ENCODE peak calls at places on chromosomes 13 and 19, in five cellular contexts. F is choroid plexus epithelial cell, I is uterus, C is RWPE2, O is lower leg skin. T is an unnamed sample.

GRCh38 chr19:7657047-7657779 is 11.6 kb upstream of the RETN start:
- DNase-seq in F (no peak), C (no peak), I (no peak), O (no peak), T (no peak)

GRCh38 chr19:29016353-29016752 is 196.6 kb downstream of the UQCRFS1 start:
- DNase-seq in F (no peak), O (no peak), I (no peak), C (no peak), T (no peak)

GRCh38 chr19:53076984-53077383 is 26.2 kb downstream of the ZNF160 start:
- DNase-seq in F (peak; percentile 88), O (no peak), I (peak; percentile 26), C (no peak), T (peak; percentile 12)

GRCh38 chr13:102289606-102290005 is 112.2 kb downstream of the FGF14 start:
- DNase-seq in C (no peak), O (no peak), F (peak; percentile 23), I (no peak), T (no peak)

GRCh38 chr13:20824762-20825161 is 51.0 kb upstream of the EEF1AKMT1 start:
- DNase-seq in I (no peak), C (no peak), F (peak; percentile 39), O (no peak), T (peak; percentile 67)

GRCh38 chr13:113105032-113105993 is at the start of gene F7:
- DNase-seq in I (no peak), F (no peak), C (no peak), O (no peak), T (no peak)

GRCh38 chr19:1001538-1002166 is 1.4 kb downstream of the GRIN3B start:
- DNase-seq in C (no peak), O (no peak), I (no peak), F (no peak), T (no peak)

GRCh38 chr19:3184847-3185481 is 766 bp upstream of the NCLN start:
- DNase-seq in F (peak; percentile 81), C (no peak), I (peak; percentile 80), O (no peak), T (no peak)

GRCh38 chr13:49443327-49443688 is 556 bp downstream of the CAB39L start:
- DNase-seq in I (no peak), O (no peak), C (no peak), F (peak; percentile 66), T (peak; percentile 17)

GRCh38 chr19:16594681-16595091 is 22.5 kb upstream of the SLC35E1 start:
- DNase-seq in O (no peak), F (no peak), I (no peak), C (no peak), T (no peak)

GRCh38 chr19:41871573-41872383 is 5.3 kb upstream of the CD79A start:
- DNase-seq in F (no peak), I (no peak), O (no peak), C (no peak), T (no peak)

GRCh38 chr13:52127378-52127777 is 1.5 kb downstream of the NEK5 start:
- DNase-seq in F (no peak), O (no peak), I (no peak), C (no peak), T (peak; percentile 93)

GRCh38 chr19:5354403-5354802 is 13.8 kb upstream of the PTPRS start:
- DNase-seq in O (no peak), C (no peak), F (no peak), I (no peak), T (no peak)

GRCh38 chr19:8307400-8307964 is 676 bp downstream of the CD320 start:
- DNase-seq in O (peak; percentile 86), I (no peak), C (peak; percentile 35), F (no peak), T (no peak)

GRCh38 chr19:14496849-14497346 is 971 bp upstream of the GIPC1 start:
- DNase-seq in F (no peak), I (no peak), O (no peak), C (no peak), T (no peak)

GRCh38 chr19:42115219-42115618 is 17.0 kb downstream of the POU2F2 start:
- DNase-seq in C (no peak), I (no peak), O (no peak), F (peak; percentile 62), T (no peak)

GRCh38 chr19:54572696-54573311 is 786 bp upstream of the LILRA2 start:
- DNase-seq in O (no peak), C (no peak), I (no peak), F (no peak), T (no peak)

GRCh38 chr19:19399733-19400438 is 5.6 kb upstream of the GATAD2A start:
- DNase-seq in O (no peak), F (peak; percentile 56), I (no peak), C (no peak), T (peak; percentile 32)

GRCh38 chr19:53892981-53893325 is 11.0 kb downstream of the PRKCG start:
- DNase-seq in C (no peak), O (no peak), I (no peak), F (peak; percentile 30), T (no peak)

GRCh38 chr19:51647318-51647717 is 693 bp upstream of the SIGLEC14 start:
- DNase-seq in O (no peak), I (no peak), C (no peak), F (no peak), T (no peak)

GRCh38 chr13:75636339-75637095 is 387 bp downstream of the LMO7 start:
- DNase-seq in O (no peak), C (no peak), I (peak; percentile 16), F (peak; percentile 46), T (no peak)

GRCh38 chr13:51518847-51519246 is 65.4 kb upstream of the WDFY2 start:
- DNase-seq in O (no peak), C (no peak), F (no peak), I (no peak), T (peak; percentile 23)

GRCh38 chr19:2186071-2186846 is 22.5 kb downstream of the DOT1L start:
- DNase-seq in F (peak; percentile 91), O (peak; percentile 96), C (no peak), I (peak; percentile 89), T (peak; percentile 95)

GRCh38 chr13:20495087-20496023 is 30.3 kb downstream of the CRYL1 start:
- DNase-seq in C (no peak), F (peak; percentile 79), O (peak; percentile 84), I (peak; percentile 68), T (peak; percentile 30)

GRCh38 chr19:1237754-1238372 is at the start of gene CBARP:
- DNase-seq in F (peak; percentile 24), O (no peak), I (peak; percentile 44), C (no peak), T (no peak)

GRCh38 chr19:6241680-6242079 is 38.1 kb downstream of the MLLT1 start:
- DNase-seq in C (no peak), O (no peak), I (no peak), F (no peak), T (no peak)

GRCh38 chr13:113425931-113426590 is 27.2 kb downstream of the ADPRHL1 start:
- DNase-seq in I (no peak), O (no peak), C (no peak), F (no peak), T (no peak)

GRCh38 chr19:10043286-10043927 is 30.1 kb downstream of the RDH8 start:
- DNase-seq in F (peak; percentile 41), O (no peak), C (no peak), I (no peak), T (peak; percentile 29)

GRCh38 chr13:40315416-40316064 is 350.9 kb downstream of the FOXO1 start:
- DNase-seq in O (no peak), F (peak; percentile 18), C (no peak), I (peak; percentile 51), T (no peak)

GRCh38 chr19:5828661-5829566 is 10.6 kb downstream of the FUT6 start:
- DNase-seq in O (no peak), F (peak; percentile 36), C (no peak), I (peak; percentile 34), T (no peak)

GRCh38 chr19:12721656-12722565 is 1.8 kb downstream of the TNPO2 start:
- DNase-seq in F (peak; percentile 89), I (peak; percentile 70), O (peak; percentile 94), C (no peak), T (peak; percentile 74)

GRCh38 chr13:27808866-27809546 is 16.7 kb downstream of the GSX1 start:
- DNase-seq in C (no peak), F (no peak), O (no peak), I (no peak), T (no peak)

GRCh38 chr19:58279042-58279924 is 528 bp downstream of the ZNF8 start:
- DNase-seq in C (peak; percentile 76), F (peak; percentile 80), I (peak; percentile 73), O (peak; percentile 87), T (peak; percentile 66)

GRCh38 chr19:3396881-3397265 is 30.5 kb downstream of the NFIC start:
- DNase-seq in I (no peak), O (no peak), F (no peak), C (no peak), T (no peak)

GRCh38 chr13:26011996-26012688 is 39.7 kb downstream of the SHISA2 start:
- DNase-seq in F (peak; percentile 56), C (no peak), I (no peak), O (peak; percentile 79), T (no peak)

GRCh38 chr13:57286511-57287098 is 119.6 kb downstream of the PRR20E start:
- DNase-seq in O (no peak), I (no peak), C (no peak), F (no peak), T (no peak)

GRCh38 chr19:18114483-18114882 is 16.9 kb downstream of the MAST3 start:
- DNase-seq in I (no peak), O (no peak), C (no peak), F (no peak), T (no peak)